ENCODE peak calls at places on chromosomes 13 and 19, in nine cellular contexts. One of them, this sample, is unnamed.

GRCh38 chr19:49006905-49007304 is 10.0 kb downstream of the LHB start:
- DNase-seq in type B pancreatic cell: no peak
- DNase-seq in heart left ventricle: no peak
- DNase-seq in stromal cell of bone marrow: no peak
- DNase-seq in cardiac muscle cell: no peak
- DNase-seq in RWPE2: no peak
- DNase-seq in iPS-NIHi11: no peak
- DNase-seq in NCI-H187 treated with DMSO at 0.1 percent for 48 hours: no peak
- DNase-seq in stimulated activated CD4-positive, alpha-beta T cell treated with anti-CD3 and anti-CD28 coated beads, Interleukin-2, amount 100 ng/mL, for 48 hours: no peak
- DNase-seq in this sample: no peak

GRCh38 chr13:43934273-43934672 is 54.6 kb downstream of the LACC1 start:
- DNase-seq in NCI-H187 treated with DMSO at 0.1 percent for 48 hours: no peak
- DNase-seq in type B pancreatic cell: no peak
- DNase-seq in heart left ventricle: no peak
- DNase-seq in stromal cell of bone marrow: peak; percentile 21
- DNase-seq in iPS-NIHi11: no peak
- DNase-seq in RWPE2: no peak
- DNase-seq in cardiac muscle cell: no peak
- DNase-seq in stimulated activated CD4-positive, alpha-beta T cell treated with anti-CD3 and anti-CD28 coated beads, Interleukin-2, amount 100 ng/mL, for 48 hours: no peak
- DNase-seq in this sample: no peak

GRCh38 chr13:51499841-51500240 is 47.0 kb upstream of the INTS6 start:
- DNase-seq in iPS-NIHi11: no peak
- DNase-seq in stromal cell of bone marrow: no peak
- DNase-seq in heart left ventricle: no peak
- DNase-seq in cardiac muscle cell: no peak
- DNase-seq in NCI-H187 treated with DMSO at 0.1 percent for 48 hours: no peak
- DNase-seq in stimulated activated CD4-positive, alpha-beta T cell treated with anti-CD3 and anti-CD28 coated beads, Interleukin-2, amount 100 ng/mL, for 48 hours: no peak
- DNase-seq in type B pancreatic cell: no peak
- DNase-seq in RWPE2: no peak
- DNase-seq in this sample: no peak

GRCh38 chr19:37654525-37654832 is 786 bp downstream of the ZFP30 start:
- DNase-seq in cardiac muscle cell: peak; percentile 62
- DNase-seq in RWPE2: no peak
- DNase-seq in iPS-NIHi11: no peak
- DNase-seq in NCI-H187 treated with DMSO at 0.1 percent for 48 hours: peak; percentile 36
- DNase-seq in stimulated activated CD4-positive, alpha-beta T cell treated with anti-CD3 and anti-CD28 coated beads, Interleukin-2, amount 100 ng/mL, for 48 hours: no peak
- DNase-seq in stromal cell of bone marrow: no peak
- DNase-seq in type B pancreatic cell: no peak
- DNase-seq in heart left ventricle: no peak
- DNase-seq in this sample: no peak

GRCh38 chr13:109332501-109333499 is 453.6 kb downstream of the IRS2 start:
- DNase-seq in heart left ventricle: no peak
- DNase-seq in type B pancreatic cell: no peak
- DNase-seq in stromal cell of bone marrow: no peak
- DNase-seq in cardiac muscle cell: no peak
- DNase-seq in NCI-H187 treated with DMSO at 0.1 percent for 48 hours: no peak
- DNase-seq in RWPE2: no peak
- DNase-seq in stimulated activated CD4-positive, alpha-beta T cell treated with anti-CD3 and anti-CD28 coated beads, Interleukin-2, amount 100 ng/mL, for 48 hours: no peak
- DNase-seq in iPS-NIHi11: no peak
- DNase-seq in this sample: no peak

GRCh38 chr19:16836115-16836905 is 7.1 kb downstream of the SIN3B start:
- DNase-seq in heart left ventricle: no peak
- DNase-seq in stimulated activated CD4-positive, alpha-beta T cell treated with anti-CD3 and anti-CD28 coated beads, Interleukin-2, amount 100 ng/mL, for 48 hours: no peak
- DNase-seq in type B pancreatic cell: no peak
- DNase-seq in stromal cell of bone marrow: no peak
- DNase-seq in iPS-NIHi11: no peak
- DNase-seq in RWPE2: no peak
- DNase-seq in cardiac muscle cell: no peak
- DNase-seq in NCI-H187 treated with DMSO at 0.1 percent for 48 hours: no peak
- DNase-seq in this sample: no peak

GRCh38 chr19:8576273-8576993 is 809 bp downstream of the MYO1F start:
- DNase-seq in stimulated activated CD4-positive, alpha-beta T cell treated with anti-CD3 and anti-CD28 coated beads, Interleukin-2, amount 100 ng/mL, for 48 hours: no peak
- DNase-seq in heart left ventricle: no peak
- DNase-seq in iPS-NIHi11: no peak
- DNase-seq in type B pancreatic cell: no peak
- DNase-seq in RWPE2: no peak
- DNase-seq in cardiac muscle cell: no peak
- DNase-seq in NCI-H187 treated with DMSO at 0.1 percent for 48 hours: no peak
- DNase-seq in stromal cell of bone marrow: no peak
- DNase-seq in this sample: no peak

GRCh38 chr13:111216166-111216960 is 101.3 kb downstream of the ARHGEF7 start:
- DNase-seq in RWPE2: no peak
- DNase-seq in stimulated activated CD4-positive, alpha-beta T cell treated with anti-CD3 and anti-CD28 coated beads, Interleukin-2, amount 100 ng/mL, for 48 hours: peak; percentile 10
- DNase-seq in cardiac muscle cell: peak; percentile 72
- DNase-seq in NCI-H187 treated with DMSO at 0.1 percent for 48 hours: no peak
- DNase-seq in stromal cell of bone marrow: no peak
- DNase-seq in type B pancreatic cell: no peak
- DNase-seq in iPS-NIHi11: peak; percentile 55
- DNase-seq in heart left ventricle: no peak
- DNase-seq in this sample: no peak

GRCh38 chr13:55948175-55948574 is 1192.5 kb upstream of the PRR20A start:
- DNase-seq in type B pancreatic cell: no peak
- DNase-seq in stromal cell of bone marrow: no peak
- DNase-seq in stimulated activated CD4-positive, alpha-beta T cell treated with anti-CD3 and anti-CD28 coated beads, Interleukin-2, amount 100 ng/mL, for 48 hours: no peak
- DNase-seq in NCI-H187 treated with DMSO at 0.1 percent for 48 hours: no peak
- DNase-seq in iPS-NIHi11: no peak
- DNase-seq in heart left ventricle: no peak
- DNase-seq in RWPE2: no peak
- DNase-seq in cardiac muscle cell: no peak
- DNase-seq in this sample: no peak

GRCh38 chr19:513368-514165 is 6.3 kb downstream of the TPGS1 start:
- DNase-seq in stromal cell of bone marrow: no peak
- DNase-seq in iPS-NIHi11: no peak
- DNase-seq in heart left ventricle: no peak
- DNase-seq in NCI-H187 treated with DMSO at 0.1 percent for 48 hours: no peak
- DNase-seq in RWPE2: no peak
- DNase-seq in stimulated activated CD4-positive, alpha-beta T cell treated with anti-CD3 and anti-CD28 coated beads, Interleukin-2, amount 100 ng/mL, for 48 hours: no peak
- DNase-seq in type B pancreatic cell: no peak
- DNase-seq in cardiac muscle cell: no peak
- DNase-seq in this sample: no peak

This sample was measured in AG09319.